ENCODE peak calls at places on chromosomes 5 and 9, in eight cellular contexts. G is lower lobe of right lung, Q is AG09309, A is psoas muscle, T is chondrocyte, N is fibroblast of pulmonary artery, V is progenitor cell of endocrine pancreas, J is adrenal gland. Z is an unnamed sample.

GRCh38 chr5:172299916-172300439 is 16.4 kb upstream of the UBTD2 start:
- DNase-seq in A (no peak), G (no peak), Q (no peak), T (no peak), V (no peak), N (peak; percentile 71), J (no peak), Z (no peak)

GRCh38 chr5:102511666-102512065 is 12.9 kb upstream of the SLCO6A1 start:
- DNase-seq in G (no peak), J (peak; percentile 39), Q (no peak), T (no peak), V (no peak), N (peak; percentile 43), A (no peak), Z (no peak)

GRCh38 chr9:60545346-60546315 is 368.6 kb upstream of the SPATA31A5 start:
- DNase-seq in T (peak; percentile 89), V (no peak), Q (no peak), G (no peak), J (no peak), N (no peak), A (peak; percentile 35), Z (no peak)

GRCh38 chr9:109323771-109324170 is 2.9 kb upstream of the EPB41L4B start:
- DNase-seq in T (no peak), N (no peak), V (no peak), G (no peak), Q (no peak), A (no peak), J (no peak), Z (no peak)

GRCh38 chr5:74342189-74342588 is 298.3 kb downstream of the ENC1 start:
- DNase-seq in G (no peak), N (no peak), V (no peak), A (no peak), T (no peak), J (no peak), Q (no peak), Z (no peak)

GRCh38 chr9:21709464-21710058 is 92.9 kb upstream of the MTAP start:
- DNase-seq in J (peak; percentile 59), G (no peak), Q (no peak), T (no peak), N (peak; percentile 76), V (peak; percentile 23), A (no peak), Z (no peak)

GRCh38 chr5:97124335-97124734 is 18.1 kb downstream of the LIX1 start:
- DNase-seq in G (no peak), N (no peak), A (no peak), J (no peak), Q (no peak), T (no peak), V (no peak), Z (no peak)

GRCh38 chr9:97767891-97768290 is 70.8 kb upstream of the XPA start:
- DNase-seq in T (no peak), Q (no peak), V (no peak), G (no peak), A (no peak), J (no peak), N (no peak), Z (no peak)

GRCh38 chr9:99922711-99923030 is 16.2 kb downstream of the STX17 start:
- DNase-seq in G (no peak), N (no peak), T (no peak), V (no peak), A (no peak), Q (no peak), J (no peak), Z (no peak)

GRCh38 chr9:35718726-35719511 is 13.1 kb downstream of the TLN1 start:
- DNase-seq in J (no peak), T (no peak), A (no peak), Q (no peak), V (no peak), N (no peak), G (no peak), Z (no peak)

GRCh38 chr5:111942661-111943401 is 185.8 kb upstream of the NREP start:
- DNase-seq in G (no peak), T (no peak), J (no peak), Q (no peak), V (no peak), A (no peak), N (no peak), Z (no peak)

GRCh38 chr9:18721267-18722079 is 247.5 kb downstream of the ADAMTSL1 start:
- DNase-seq in G (no peak), N (no peak), T (no peak), A (no peak), J (no peak), V (no peak), Q (no peak), Z (peak; percentile 66)

GRCh38 chr9:124611106-124611505 is 103.9 kb upstream of the NR5A1 start:
- DNase-seq in N (no peak), G (no peak), J (no peak), A (no peak), Q (no peak), V (no peak), T (no peak), Z (no peak)

GRCh38 chr9:137402752-137403151 is 20.2 kb downstream of the EXD3 start:
- DNase-seq in Q (no peak), N (no peak), T (no peak), J (no peak), A (no peak), V (no peak), G (no peak), Z (no peak)

GRCh38 chr9:127614961-127615360 is 2.9 kb downstream of the STXBP1 start:
- DNase-seq in G (no peak), T (no peak), J (peak; percentile 41), N (peak; percentile 40), A (peak; percentile 15), V (no peak), Q (no peak), Z (no peak)

GRCh38 chr5:96997265-96997859 is 61.5 kb downstream of the LNPEP start:
- DNase-seq in A (no peak), N (peak; percentile 79), Q (no peak), T (no peak), J (peak; percentile 24), G (no peak), V (no peak), Z (peak; percentile 32)

GRCh38 chr9:96302021-96302420 is at the start of gene HSD17B3:
- DNase-seq in N (no peak), G (no peak), T (no peak), V (no peak), A (no peak), J (no peak), Q (no peak), Z (no peak)

DNA sequence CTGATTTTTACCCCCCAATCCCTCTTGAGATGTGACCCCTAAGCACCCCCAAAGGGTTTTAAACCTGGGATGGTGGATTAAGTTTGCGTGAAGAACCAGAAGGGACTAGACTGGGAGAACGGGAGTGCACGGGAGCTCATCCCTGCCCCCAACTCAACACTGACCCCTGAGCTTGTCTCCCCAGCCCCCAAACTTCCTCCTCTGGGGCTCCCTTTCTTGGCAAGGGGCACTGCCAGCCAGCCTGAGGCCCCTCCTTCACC is 5.0 kb upstream of the SET start:
- DNase-seq in A (no peak), J (no peak), G (no peak), Q (no peak), T (no peak), V (no peak), N (no peak), Z (no peak)
- TF ChIP-seq CTCF in A (no peak), J (no peak), G (no peak), Q (no peak), T (no peak), V (no peak), N (no peak), Z (no peak)

GRCh38 chr5:23208959-23209431 is 298.4 kb upstream of the PRDM9 start:
- DNase-seq in G (no peak), N (peak; percentile 72), Q (no peak), A (no peak), T (no peak), J (no peak), V (no peak), Z (no peak)
- TF ChIP-seq CTCF in G (peak; percentile 53), N (peak; percentile 75), Q (peak; percentile 20), A (peak; percentile 47), T (peak; percentile 84), J (peak; percentile 40), V (peak; percentile 77), Z (peak; percentile 39)

DNA sequence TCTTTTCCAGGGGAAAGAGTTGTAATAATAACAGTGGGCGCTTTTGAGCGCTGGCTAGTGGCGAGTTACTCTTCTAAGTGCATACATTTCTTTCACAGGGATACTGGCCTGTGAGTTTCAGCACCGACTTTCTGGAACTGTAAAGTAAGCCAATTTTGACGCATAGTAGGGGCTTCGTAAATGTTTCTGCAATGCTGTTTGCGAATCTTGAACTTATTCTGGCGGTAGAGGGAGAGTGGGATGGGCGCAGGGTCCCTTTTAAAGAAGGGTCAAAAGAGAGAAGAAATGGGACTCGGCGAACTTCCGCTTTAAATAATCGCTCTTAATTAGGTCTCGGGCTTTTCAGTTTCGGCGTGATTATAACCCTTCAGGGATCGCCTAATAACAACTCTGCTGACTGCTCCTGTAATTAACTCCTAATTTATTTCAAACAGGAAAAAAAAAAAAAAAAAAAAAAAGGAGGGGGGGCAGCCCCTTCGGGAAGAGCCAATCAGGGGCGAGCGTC is 351 bp upstream of the MSX2 start:
- DNase-seq in T (no peak), N (peak; percentile 20), V (no peak), Q (no peak), J (no peak), A (no peak), G (no peak), Z (no peak)
- TF ChIP-seq CTCF in T (peak; percentile 21), N (no peak), V (no peak), Q (no peak), J (no peak), A (no peak), G (no peak), Z (no peak)

DNA sequence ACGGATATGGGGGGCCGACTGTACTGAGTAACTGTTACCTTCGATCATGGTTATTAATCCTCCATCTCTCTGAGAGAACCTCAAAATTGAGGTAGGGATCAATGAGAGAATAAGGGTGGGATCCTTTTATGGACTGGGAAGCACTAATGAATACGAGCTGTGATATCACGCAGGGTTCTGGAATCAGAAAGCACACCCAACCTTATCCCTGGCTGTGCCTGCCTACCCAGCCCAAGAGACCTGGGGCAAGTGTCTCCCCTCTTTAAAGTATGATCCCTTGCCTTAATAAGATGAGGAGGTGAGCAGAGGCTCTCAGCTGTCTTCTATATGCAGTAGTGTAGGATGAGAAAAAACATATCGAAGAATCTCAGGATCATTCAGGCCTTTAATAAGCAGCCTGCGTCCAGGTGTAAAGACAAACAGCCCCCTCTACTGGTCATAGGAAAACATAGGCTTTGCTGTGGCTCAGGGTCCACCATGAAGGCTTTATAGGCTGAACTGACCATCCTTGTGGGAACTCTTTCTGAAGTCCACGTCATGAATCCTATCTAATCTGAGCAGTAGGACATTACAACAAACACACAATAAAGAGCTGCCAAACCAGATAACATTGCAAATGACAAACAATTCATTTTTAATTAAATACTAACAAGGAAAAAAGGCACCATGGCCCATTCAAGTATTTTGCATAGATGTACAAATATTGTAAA is 16.8 kb downstream of the NIPAL4 start:
- DNase-seq in V (peak; percentile 18), N (peak; percentile 81), G (no peak), Q (no peak), A (no peak), J (peak; percentile 38), T (no peak), Z (peak; percentile 27)
- TF ChIP-seq CTCF in V (peak; percentile 86), N (peak; percentile 91), G (peak; percentile 76), Q (peak; percentile 82), A (peak; percentile 79), J (peak; percentile 72), T (peak; percentile 91), Z (peak; percentile 84)